ENCODE peak calls at places on chromosomes 3 and 15, in nine cellular contexts. X is activated CD4-positive, alpha-beta memory T cell treated with anti-CD3 and anti-CD28 coated beads, Interleukin-2, amount 10 ng/mL, durations not matched to agents 7 days and 5 days; J is astrocyte of the cerebellum; D is AG09309; O is fibroblast of lung; G is mucosa of descending colon; B is transverse colon; I is HCEC 1CT; Z is stomach. E is an unnamed sample.

GRCh38 chr3:191356586-191357439 is 26.5 kb upstream of the UTS2B start:
- DNase-seq in X (no peak), J (peak), D (no peak), O (peak), G (no peak), B (no peak), I (peak), Z (peak), E (no peak)

GRCh38 chr15:98954411-98954810 is 53.2 kb downstream of the PGPEP1L start:
- DNase-seq in X (no peak), J (peak), D (peak), O (peak), G (no peak), B (peak), I (no peak), Z (no peak), E (peak)

GRCh38 chr3:107208100-107208499 is 169.1 kb upstream of the CCDC54 start:
- DNase-seq in X (no peak), J (peak), D (peak), O (peak), G (peak), B (no peak), I (peak), Z (no peak), E (peak)

GRCh38 chr3:197528190-197528589 is 27.6 kb downstream of the BDH1 start:
- DNase-seq in X (no peak), J (no peak), D (no peak), O (no peak), G (no peak), B (no peak), I (no peak), Z (no peak), E (no peak)

GRCh38 chr3:11509175-11510000 is 134.3 kb downstream of the VGLL4 start:
- DNase-seq in X (no peak), J (peak), D (peak), O (peak), G (peak), B (peak), I (peak), Z (peak), E (peak)

GRCh38 chr3:14923476-14923875 is 23.9 kb upstream of the NR2C2 start:
- DNase-seq in X (no peak), J (no peak), D (no peak), O (no peak), G (no peak), B (no peak), I (no peak), Z (no peak), E (no peak)

GRCh38 chr15:73900129-73900712 is 26.0 kb upstream of the LOXL1 start:
- DNase-seq in X (no peak), J (peak), D (no peak), O (peak), G (no peak), B (no peak), I (no peak), Z (no peak), E (no peak)

GRCh38 chr15:51424780-51425179 is 83.3 kb downstream of the GLDN start:
- DNase-seq in X (no peak), J (no peak), D (no peak), O (no peak), G (no peak), B (no peak), I (no peak), Z (no peak), E (no peak)

GRCh38 chr3:43960448-43960840 is 269.7 kb downstream of the ABHD5 start:
- DNase-seq in X (no peak), J (peak), D (no peak), O (peak), G (peak), B (no peak), I (peak), Z (no peak), E (no peak)

GRCh38 chr3:171831936-171832335 is 11.2 kb upstream of the TMEM212 start:
- DNase-seq in X (no peak), J (no peak), D (no peak), O (peak), G (no peak), B (no peak), I (peak), Z (no peak), E (no peak)

GRCh38 chr3:33858131-33858530 is 59.7 kb downstream of the PDCD6IP start:
- DNase-seq in X (no peak), J (no peak), D (no peak), O (no peak), G (no peak), B (no peak), I (peak), Z (no peak), E (no peak)

GRCh38 chr3:133691410-133692107 is 29.8 kb upstream of the TOPBP1 start:
- DNase-seq in X (no peak), J (no peak), D (no peak), O (no peak), G (no peak), B (no peak), I (peak), Z (no peak), E (no peak)

GRCh38 chr3:58063424-58063823 is 55.2 kb downstream of the FLNB start:
- DNase-seq in X (no peak), J (peak), D (no peak), O (peak), G (peak), B (peak), I (peak), Z (peak), E (no peak)